ENCODE peak calls at places on chromosome 7, in four cellular contexts. F is A549, R is substantia nigra, U is PC-3. E is an unnamed sample.

GRCh38 chr7:31744294-31744874 is 57.4 kb downstream of the PPP1R17 start:
- DNase-seq in F (peak; percentile 44), R (peak; percentile 5), U (peak; percentile 85), E (peak; percentile 13)

GRCh38 chr7:132065193-132065972 is 509.0 kb upstream of the PODXL start:
- DNase-seq in F (peak; percentile 94), R (no peak), U (peak; percentile 97), E (no peak)

GRCh38 chr7:100626530-100627237 is 14.3 kb downstream of the MOSPD3 start:
- DNase-seq in F (peak; percentile 98), R (no peak), U (peak; percentile 84), E (peak; percentile 97)

GRCh38 chr7:128020161-128020560 is 11.1 kb downstream of the LRRC4 start:
- DNase-seq in F (no peak), R (no peak), U (no peak), E (no peak)

GRCh38 chr7:155993420-155994252 is 181.4 kb upstream of the SHH start:
- DNase-seq in F (no peak), R (no peak), U (no peak), E (no peak)

GRCh38 chr7:249979-250378 is 40.0 kb upstream of the FOXL3 start:
- DNase-seq in F (no peak), R (no peak), U (no peak), E (no peak)

GRCh38 chr7:22319424-22320403 is 37.2 kb downstream of the RAPGEF5 start:
- DNase-seq in F (no peak), R (no peak), U (peak; percentile 47), E (no peak)

GRCh38 chr7:66075590-66076458 is at the start of gene ASL:
- DNase-seq in F (peak; percentile 99), R (peak; percentile 85), U (peak; percentile 94), E (peak; percentile 100)

GRCh38 chr7:44287488-44288380 is 37.7 kb downstream of the CAMK2B start:
- DNase-seq in F (no peak), R (no peak), U (no peak), E (no peak)

GRCh38 chr7:69659964-69660363 is 61.7 kb downstream of the AUTS2 start:
- DNase-seq in F (no peak), R (no peak), U (no peak), E (no peak)

GRCh38 chr7:107027208-107027607 is 17.3 kb upstream of the PRKAR2B start:
- DNase-seq in F (no peak), R (no peak), U (no peak), E (no peak)

GRCh38 chr7:101308245-101309085 is 13.1 kb downstream of the IFT22 start:
- DNase-seq in F (peak; percentile 81), R (no peak), U (peak; percentile 85), E (no peak)

GRCh38 chr7:83837683-83838082 is 188.7 kb upstream of the SEMA3E start:
- DNase-seq in F (no peak), R (no peak), U (no peak), E (no peak)

GRCh38 chr7:74344128-74344496 is 54.9 kb downstream of the CLIP2 start:
- DNase-seq in F (no peak), R (no peak), U (peak; percentile 67), E (no peak)

GRCh38 chr7:40315277-40315676 is 180.5 kb downstream of the SUGCT start:
- DNase-seq in F (no peak), R (no peak), U (no peak), E (no peak)

GRCh38 chr7:43584200-43584586 is 1.3 kb downstream of the STK17A start:
- DNase-seq in F (no peak), R (no peak), U (peak; percentile 61), E (no peak)

GRCh38 chr7:111864291-111864976 is 302.1 kb upstream of the IMMP2L start:
- DNase-seq in F (no peak), R (no peak), U (no peak), E (no peak)

GRCh38 chr7:111138196-111138569 is 47.3 kb downstream of the LRRN3 start:
- DNase-seq in F (no peak), R (no peak), U (peak; percentile 58), E (no peak)

GRCh38 chr7:151850484-151851159 is 26.3 kb downstream of the PRKAG2 start:
- DNase-seq in F (no peak), R (no peak), U (no peak), E (no peak)